ENCODE peak calls at places on chromosomes 3 and 15, in five cellular contexts. One of them, this sample, is unnamed.

GRCh38 chr15:39622660-39623549 is 42.0 kb downstream of the THBS1 start:
- DNase-seq in SK-N-SH: no peak
- DNase-seq in HEK293T: no peak
- DNase-seq in HepG2: no peak
- DNase-seq in K562: no peak
- DNase-seq in this sample: no peak

GRCh38 chr15:74377831-74378766 is 10.7 kb upstream of the CYP11A1 start:
- DNase-seq in HepG2: no peak
- DNase-seq in HEK293T: no peak
- DNase-seq in K562: no peak
- DNase-seq in SK-N-SH: peak
- DNase-seq in this sample: no peak

GRCh38 chr3:149274220-149274619 is 52.6 kb upstream of the CP start:
- DNase-seq in HepG2: no peak
- DNase-seq in K562: no peak
- DNase-seq in SK-N-SH: no peak
- DNase-seq in HEK293T: no peak
- DNase-seq in this sample: no peak

GRCh38 chr3:105611304-105612192 is 244.8 kb downstream of the ALCAM start:
- DNase-seq in SK-N-SH: no peak
- DNase-seq in HEK293T: no peak
- DNase-seq in K562: no peak
- DNase-seq in HepG2: no peak
- DNase-seq in this sample: no peak

GRCh38 chr3:12797892-12798558 is 1.5 kb downstream of the CAND2 start:
- DNase-seq in HepG2: no peak
- DNase-seq in HEK293T: no peak
- DNase-seq in SK-N-SH: no peak
- DNase-seq in K562: no peak
- DNase-seq in this sample: no peak

GRCh38 chr3:184234224-184234623 is 4.8 kb downstream of the VWA5B2 start:
- DNase-seq in K562: peak
- DNase-seq in SK-N-SH: peak
- DNase-seq in HepG2: peak
- DNase-seq in HEK293T: no peak
- DNase-seq in this sample: no peak

GRCh38 chr3:27800261-27800660 is 78.1 kb upstream of the EOMES start:
- DNase-seq in HepG2: no peak
- DNase-seq in HEK293T: no peak
- DNase-seq in K562: no peak
- DNase-seq in SK-N-SH: no peak
- DNase-seq in this sample: no peak

GRCh38 chr3:62159693-62160092 is 213.7 kb downstream of the FEZF2 start:
- DNase-seq in SK-N-SH: no peak
- DNase-seq in HepG2: no peak
- DNase-seq in HEK293T: no peak
- DNase-seq in K562: no peak
- DNase-seq in this sample: no peak

GRCh38 chr15:34933432-34933975 is 36.0 kb downstream of the AQR start:
- DNase-seq in K562: no peak
- DNase-seq in SK-N-SH: no peak
- DNase-seq in HepG2: no peak
- DNase-seq in HEK293T: no peak
- DNase-seq in this sample: no peak

GRCh38 chr3:178304758-178305157 is 231.5 kb upstream of the KCNMB2 start:
- DNase-seq in HepG2: no peak
- DNase-seq in SK-N-SH: no peak
- DNase-seq in HEK293T: no peak
- DNase-seq in K562: no peak
- DNase-seq in this sample: no peak

GRCh38 chr3:97970131-97970530 is 2.1 kb downstream of the RIOX2 start:
- DNase-seq in HepG2: no peak
- DNase-seq in HEK293T: no peak
- DNase-seq in SK-N-SH: no peak
- DNase-seq in K562: no peak
- DNase-seq in this sample: no peak

GRCh38 chr3:111071257-111072015 is at the start of gene NECTIN3:
- DNase-seq in K562: peak
- DNase-seq in HEK293T: peak
- DNase-seq in HepG2: peak
- DNase-seq in SK-N-SH: peak
- DNase-seq in this sample: no peak

GRCh38 chr3:149519912-149520311 is 45.4 kb downstream of the TM4SF4 start:
- DNase-seq in HEK293T: no peak
- DNase-seq in K562: no peak
- DNase-seq in HepG2: no peak
- DNase-seq in SK-N-SH: no peak
- DNase-seq in this sample: no peak

GRCh38 chr3:114079761-114080160 is 23.2 kb downstream of the QTRT2 start:
- DNase-seq in HEK293T: no peak
- DNase-seq in HepG2: no peak
- DNase-seq in SK-N-SH: no peak
- DNase-seq in K562: no peak
- DNase-seq in this sample: no peak

GRCh38 chr15:23003736-23004135 is 23.6 kb upstream of the CYFIP1 start:
- DNase-seq in SK-N-SH: no peak
- DNase-seq in HEK293T: no peak
- DNase-seq in HepG2: no peak
- DNase-seq in K562: no peak
- DNase-seq in this sample: no peak

GRCh38 chr3:30826381-30827061 is 67.9 kb downstream of the GADL1 start:
- DNase-seq in SK-N-SH: no peak
- DNase-seq in HEK293T: no peak
- DNase-seq in HepG2: no peak
- DNase-seq in K562: no peak
- DNase-seq in this sample: no peak

GRCh38 chr3:192851821-192852352 is 65.8 kb downstream of the MB21D2 start:
- DNase-seq in HepG2: peak
- DNase-seq in K562: no peak
- DNase-seq in SK-N-SH: peak
- DNase-seq in HEK293T: no peak
- DNase-seq in this sample: no peak

GRCh38 chr15:36959746-36960145 is 140.6 kb downstream of the MEIS2 start:
- DNase-seq in SK-N-SH: no peak
- DNase-seq in K562: no peak
- DNase-seq in HepG2: no peak
- DNase-seq in HEK293T: no peak
- DNase-seq in this sample: no peak

GRCh38 chr3:172911142-172911541 is 160.6 kb downstream of the ECT2 start:
- DNase-seq in K562: peak
- DNase-seq in HEK293T: no peak
- DNase-seq in SK-N-SH: no peak
- DNase-seq in HepG2: no peak
- DNase-seq in this sample: no peak

GRCh38 chr3:181956122-181956521 is 244.4 kb downstream of the SOX2 start:
- DNase-seq in K562: no peak
- DNase-seq in SK-N-SH: no peak
- DNase-seq in HEK293T: no peak
- DNase-seq in HepG2: no peak
- DNase-seq in this sample: no peak

GRCh38 chr3:181921220-181921619 is 209.5 kb downstream of the SOX2 start:
- DNase-seq in SK-N-SH: no peak
- DNase-seq in K562: no peak
- DNase-seq in HepG2: no peak
- DNase-seq in HEK293T: no peak
- DNase-seq in this sample: peak

GRCh38 chr15:82882250-82882928 is 70.1 kb downstream of the HOMER2 start:
- DNase-seq in HEK293T: no peak
- DNase-seq in HepG2: no peak
- DNase-seq in SK-N-SH: no peak
- DNase-seq in K562: no peak
- DNase-seq in this sample: no peak

GRCh38 chr15:25394893-25395292 is 43.9 kb downstream of the UBE3A start:
- DNase-seq in HEK293T: no peak
- DNase-seq in HepG2: no peak
- DNase-seq in K562: no peak
- DNase-seq in SK-N-SH: no peak
- DNase-seq in this sample: no peak

GRCh38 chr3:52532838-52533622 is 627 bp downstream of the NT5DC2 start:
- DNase-seq in K562: peak
- DNase-seq in HEK293T: peak
- DNase-seq in HepG2: no peak
- DNase-seq in SK-N-SH: peak
- DNase-seq in this sample: no peak

GRCh38 chr15:79779739-79780138 is 117.1 kb downstream of the MTHFS start:
- DNase-seq in K562: no peak
- DNase-seq in HepG2: no peak
- DNase-seq in HEK293T: no peak
- DNase-seq in SK-N-SH: no peak
- DNase-seq in this sample: peak

GRCh38 chr15:60541784-60542617 is 63.1 kb upstream of the ICE2 start:
- DNase-seq in K562: no peak
- DNase-seq in HEK293T: no peak
- DNase-seq in SK-N-SH: no peak
- DNase-seq in HepG2: no peak
- DNase-seq in this sample: no peak

GRCh38 chr15:85028416-85028815 is 46.8 kb downstream of the PDE8A start:
- DNase-seq in SK-N-SH: no peak
- DNase-seq in HepG2: no peak
- DNase-seq in K562: no peak
- DNase-seq in HEK293T: no peak
- DNase-seq in this sample: no peak

GRCh38 chr3:51955893-51956770 is 951 bp downstream of the GPR62 start:
- DNase-seq in HEK293T: no peak
- DNase-seq in HepG2: no peak
- DNase-seq in K562: no peak
- DNase-seq in SK-N-SH: peak
- DNase-seq in this sample: no peak

GRCh38 chr3:141275032-141275422 is 43.4 kb downstream of the PXYLP1 start:
- DNase-seq in HEK293T: no peak
- DNase-seq in HepG2: peak
- DNase-seq in SK-N-SH: no peak
- DNase-seq in K562: no peak
- DNase-seq in this sample: no peak

GRCh38 chr3:149271669-149272068 is 50.0 kb upstream of the CP start:
- DNase-seq in HEK293T: no peak
- DNase-seq in K562: no peak
- DNase-seq in SK-N-SH: no peak
- DNase-seq in HepG2: no peak
- DNase-seq in this sample: no peak

GRCh38 chr3:120119846-120120510 is 25.7 kb upstream of the GSK3B start:
- DNase-seq in K562: no peak
- DNase-seq in HepG2: no peak
- DNase-seq in HEK293T: no peak
- DNase-seq in SK-N-SH: no peak
- DNase-seq in this sample: no peak

GRCh38 chr3:127354761-127355160 is 66.9 kb upstream of the PRR20G start:
- DNase-seq in HEK293T: no peak
- DNase-seq in HepG2: no peak
- DNase-seq in K562: no peak
- DNase-seq in SK-N-SH: no peak
- DNase-seq in this sample: no peak

GRCh38 chr15:91426412-91426811 is 326.4 kb downstream of the SV2B start:
- DNase-seq in HepG2: no peak
- DNase-seq in SK-N-SH: no peak
- DNase-seq in HEK293T: no peak
- DNase-seq in K562: no peak
- DNase-seq in this sample: no peak

GRCh38 chr3:50588759-50589433 is 19.6 kb downstream of the HEMK1 start:
- DNase-seq in SK-N-SH: no peak
- DNase-seq in HEK293T: no peak
- DNase-seq in HepG2: peak
- DNase-seq in K562: peak
- DNase-seq in this sample: no peak

GRCh38 chr3:67401911-67402310 is 252.5 kb downstream of the SUCLG2 start:
- DNase-seq in HepG2: peak
- DNase-seq in HEK293T: no peak
- DNase-seq in K562: no peak
- DNase-seq in SK-N-SH: no peak
- DNase-seq in this sample: no peak

DNA sequence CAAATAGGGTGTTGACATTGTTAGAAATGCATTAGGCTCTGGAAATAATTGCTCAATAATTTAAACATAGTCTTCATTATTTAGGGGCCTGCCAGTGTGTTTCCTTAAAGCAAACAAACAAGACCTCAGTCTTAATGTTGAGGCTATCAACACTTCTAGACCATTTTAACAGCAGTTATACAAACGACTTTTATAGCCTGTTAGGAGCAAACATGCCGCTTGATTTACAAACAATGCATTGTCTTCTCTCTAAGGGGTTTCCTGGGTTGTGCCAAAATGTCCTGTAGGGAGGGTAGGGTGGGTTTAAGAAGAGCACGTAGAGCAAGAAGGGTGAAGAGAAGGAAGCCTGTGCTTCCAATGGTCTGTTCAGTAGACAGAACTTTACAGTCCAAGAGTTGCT is 53.7 kb downstream of the TPRG1 start:
- DNase-seq in SK-N-SH: no peak
- DNase-seq in K562: no peak
- DNase-seq in HEK293T: no peak
- DNase-seq in HepG2: no peak
- DNase-seq in this sample: no peak
- TF ChIP-seq FOXM1 in SK-N-SH: no peak
- TF ChIP-seq FOXM1 in K562: no peak
- TF ChIP-seq FOXM1 in HEK293T: no peak
- TF ChIP-seq FOXM1 in HepG2: no peak
- TF ChIP-seq FOXM1 in this sample: no peak

GRCh38 chr3:134281912-134282658 is 31.4 kb upstream of the RYK start:
- DNase-seq in HEK293T: no peak
- DNase-seq in SK-N-SH: no peak
- DNase-seq in K562: no peak
- DNase-seq in HepG2: no peak
- DNase-seq in this sample: no peak
- TF ChIP-seq FOXM1 in HEK293T: no peak
- TF ChIP-seq FOXM1 in SK-N-SH: no peak
- TF ChIP-seq FOXM1 in K562: no peak
- TF ChIP-seq FOXM1 in HepG2: no peak
- TF ChIP-seq FOXM1 in this sample: no peak

GRCh38 chr15:63191895-63192603 is 2.6 kb downstream of the RAB8B start:
- DNase-seq in SK-N-SH: no peak
- DNase-seq in HepG2: no peak
- DNase-seq in HEK293T: no peak
- DNase-seq in K562: peak
- DNase-seq in this sample: peak
- TF ChIP-seq FOXM1 in SK-N-SH: no peak
- TF ChIP-seq FOXM1 in HepG2: no peak
- TF ChIP-seq FOXM1 in HEK293T: no peak
- TF ChIP-seq FOXM1 in K562: peak
- TF ChIP-seq FOXM1 in this sample: peak

GRCh38 chr3:193875601-193876321 is 260.2 kb upstream of the HES1 start:
- DNase-seq in K562: no peak
- DNase-seq in HEK293T: no peak
- DNase-seq in SK-N-SH: no peak
- DNase-seq in HepG2: peak
- DNase-seq in this sample: no peak
- TF ChIP-seq FOXM1 in K562: no peak
- TF ChIP-seq FOXM1 in HEK293T: no peak
- TF ChIP-seq FOXM1 in SK-N-SH: no peak
- TF ChIP-seq FOXM1 in HepG2: no peak
- TF ChIP-seq FOXM1 in this sample: no peak

DNA sequence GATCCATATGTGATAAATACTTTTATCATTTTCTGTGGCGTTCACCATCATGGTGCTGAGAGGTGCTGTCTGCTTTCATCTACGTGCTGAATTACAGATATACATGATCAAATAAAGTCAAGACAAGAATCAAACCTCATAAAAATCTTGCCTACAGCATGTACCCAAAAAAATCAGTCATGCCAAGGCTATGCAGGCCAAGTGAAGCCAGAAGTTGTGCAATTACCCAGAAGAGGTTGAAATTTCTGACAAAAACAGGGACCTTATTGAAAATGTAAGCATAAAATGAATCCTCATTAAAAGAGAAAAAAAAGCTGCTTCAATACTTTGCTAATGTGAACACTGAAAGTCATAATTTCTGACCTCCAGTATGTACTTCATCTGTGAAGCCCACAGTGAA is 10.7 kb upstream of the MEF2A start:
- DNase-seq in HepG2: no peak
- DNase-seq in K562: no peak
- DNase-seq in HEK293T: no peak
- DNase-seq in SK-N-SH: no peak
- DNase-seq in this sample: no peak
- TF ChIP-seq FOXM1 in HepG2: no peak
- TF ChIP-seq FOXM1 in K562: no peak
- TF ChIP-seq FOXM1 in HEK293T: no peak
- TF ChIP-seq FOXM1 in SK-N-SH: no peak
- TF ChIP-seq FOXM1 in this sample: no peak

This sample was measured in GM12878.